ENCODE peak calls at places on chromosomes 7 and 10, in ten cellular contexts. J, V, X, H, M, I, R, S, D and A are unnamed samples.
A peak's percentile ranks its signal among the peaks of the same experiment; 100 is the strongest.

GRCh38 chr10:53537508-53537907 is 764.9 kb upstream of the MBL2 start:
- DNase-seq in J (no peak), V (no peak), X (no peak), H (no peak), M (no peak), I (no peak), R (no peak), S (no peak), D (no peak), A (no peak)

GRCh38 chr7:8261711-8262695 is at the start of gene ICA1:
- DNase-seq in J (peak; percentile 19), V (no peak), X (peak; percentile 94), H (peak; percentile 91), M (peak; percentile 89), I (peak; percentile 70), R (peak; percentile 83), S (no peak), D (peak; percentile 75), A (peak; percentile 61)

GRCh38 chr7:46549892-46550639 is 629.0 kb upstream of the IGFBP3 start:
- DNase-seq in J (no peak), V (no peak), X (no peak), H (no peak), M (no peak), I (no peak), R (no peak), S (no peak), D (no peak), A (no peak)

GRCh38 chr7:91424372-91424771 is 160.1 kb downstream of the FZD1 start:
- DNase-seq in J (no peak), V (no peak), X (no peak), H (no peak), M (no peak), I (no peak), R (no peak), S (no peak), D (no peak), A (no peak)

GRCh38 chr7:26278769-26279168 is 12.9 kb upstream of the SNX10 start:
- DNase-seq in J (no peak), V (no peak), X (no peak), H (peak; percentile 13), M (no peak), I (no peak), R (peak; percentile 58), S (no peak), D (no peak), A (no peak)

GRCh38 chr7:27972272-27972671 is 208.3 kb downstream of the JAZF1 start:
- DNase-seq in J (no peak), V (no peak), X (no peak), H (no peak), M (no peak), I (no peak), R (no peak), S (no peak), D (no peak), A (no peak)

GRCh38 chr10:17878896-17879295 is 69.7 kb downstream of the MRC1 start:
- DNase-seq in J (no peak), V (no peak), X (no peak), H (no peak), M (no peak), I (no peak), R (no peak), S (no peak), D (no peak), A (no peak)

GRCh38 chr10:100346765-100347567 is at the start of gene SCD:
- DNase-seq in J (peak; percentile 83), V (peak; percentile 72), X (peak; percentile 94), H (peak; percentile 81), M (peak; percentile 84), I (peak; percentile 69), R (peak; percentile 95), S (peak; percentile 47), D (peak; percentile 87), A (peak; percentile 85)

GRCh38 chr7:129775695-129776396 is 164.3 kb downstream of the NRF1 start:
- DNase-seq in J (no peak), V (no peak), X (peak; percentile 17), H (no peak), M (no peak), I (no peak), R (no peak), S (no peak), D (no peak), A (no peak)

GRCh38 chr10:132001238-132001977 is 19.7 kb upstream of the BNIP3 start:
- DNase-seq in J (peak; percentile 69), V (no peak), X (no peak), H (peak; percentile 6), M (no peak), I (no peak), R (no peak), S (no peak), D (no peak), A (no peak)
- TF ChIP-seq CTCF in J (no peak), V (peak; percentile 5), X (no peak), H (no peak), M (no peak), I (peak; percentile 39), R (no peak), S (no peak), D (no peak), A (no peak)

GRCh38 chr10:14131261-14131960 is 199.3 kb downstream of the FRMD4A start:
- DNase-seq in J (no peak), V (no peak), X (no peak), H (no peak), M (no peak), I (no peak), R (no peak), S (no peak), D (no peak), A (no peak)
- TF ChIP-seq CTCF in J (no peak), V (no peak), X (no peak), H (no peak), M (no peak), I (no peak), R (no peak), S (no peak), D (no peak), A (no peak)

GRCh38 chr7:37346761-37347160 is 101.9 kb downstream of the ELMO1 start:
- DNase-seq in J (no peak), V (no peak), X (no peak), H (peak; percentile 41), M (no peak), I (no peak), R (no peak), S (no peak), D (no peak), A (no peak)

GRCh38 chr7:37344886-37345579 is 103.6 kb downstream of the ELMO1 start:
- DNase-seq in J (no peak), V (no peak), X (no peak), H (no peak), M (no peak), I (no peak), R (no peak), S (no peak), D (no peak), A (no peak)

GRCh38 chr7:37342170-37342569 is 106.5 kb downstream of the ELMO1 start:
- DNase-seq in J (no peak), V (no peak), X (no peak), H (no peak), M (no peak), I (no peak), R (no peak), S (no peak), D (no peak), A (no peak)

GRCh38 chr7:37341033-37341630 is 107.5 kb downstream of the ELMO1 start:
- DNase-seq in J (no peak), V (no peak), X (no peak), H (no peak), M (no peak), I (no peak), R (no peak), S (no peak), D (no peak), A (no peak)

GRCh38 chr7:37342665-37343471 is 105.8 kb downstream of the ELMO1 start:
- DNase-seq in J (no peak), V (no peak), X (no peak), H (no peak), M (no peak), I (no peak), R (no peak), S (no peak), D (no peak), A (no peak)
- TF ChIP-seq CTCF in J (no peak), V (no peak), X (no peak), H (no peak), M (no peak), I (no peak), R (no peak), S (no peak), D (no peak), A (no peak)

GRCh38 chr7:123609883-123610239 is 8.2 kb downstream of the ASB15 start:
- DNase-seq in J (no peak), V (no peak), X (no peak), H (no peak), M (no peak), I (no peak), R (no peak), S (no peak), D (no peak), A (no peak)

GRCh38 chr7:123616244-123616643 is 14.6 kb downstream of the ASB15 start:
- DNase-seq in J (no peak), V (no peak), X (no peak), H (no peak), M (no peak), I (no peak), R (no peak), S (no peak), D (no peak), A (no peak)

GRCh38 chr7:123612024-123612423 is 10.4 kb downstream of the ASB15 start:
- DNase-seq in J (no peak), V (no peak), X (no peak), H (no peak), M (no peak), I (no peak), R (no peak), S (no peak), D (no peak), A (no peak)

DNA sequence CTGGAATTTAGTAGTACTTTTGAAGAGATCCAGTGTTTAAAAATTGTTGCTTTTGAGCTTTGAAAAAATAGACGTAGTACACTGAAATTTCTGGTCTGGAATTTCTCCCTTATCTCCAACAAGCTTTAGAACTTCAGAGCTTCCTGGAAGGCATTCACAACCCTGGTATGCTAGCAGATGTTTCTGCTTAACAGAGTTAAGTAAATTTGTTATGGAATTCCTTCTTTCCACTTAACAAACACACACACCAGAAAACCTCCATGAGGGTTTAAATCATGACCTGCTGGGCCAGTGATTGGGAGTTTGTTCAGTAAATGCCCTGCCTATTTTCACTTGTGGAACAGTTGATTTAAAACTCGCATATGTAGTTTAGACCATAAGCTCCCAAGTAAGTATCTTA is 13.7 kb downstream of the ASB15 start:
- DNase-seq in J (no peak), V (peak; percentile 21), X (no peak), H (no peak), M (no peak), I (no peak), R (no peak), S (no peak), D (no peak), A (no peak)
- TF ChIP-seq CTCF in J (no peak), V (no peak), X (no peak), H (no peak), M (no peak), I (no peak), R (no peak), S (no peak), D (no peak), A (no peak)